ENCODE peak calls at places on chromosomes 1 and 21, in five cellular contexts. T, G, A, X and P are unnamed samples. For H3K4me1, the result is how much of the 10 kb centered on the place peaks cover.

GRCh38 chr1:153490272-153491051 is 30.0 kb upstream of the S100A7 start:
- DNase-seq in T (no peak), G (peak), A (peak), X (peak), P (peak)

GRCh38 chr1:94690033-94690712 is 130.0 kb upstream of the SLC44A3 start:
- DNase-seq in T (no peak), G (peak), A (no peak), X (no peak), P (no peak)

GRCh38 chr21:41431788-41432548 is 5.9 kb downstream of the MX1 start:
- DNase-seq in T (no peak), G (no peak), A (no peak), X (no peak), P (no peak)

GRCh38 chr1:30778156-30778978 is 20.8 kb upstream of the LAPTM5 start:
- DNase-seq in T (no peak), G (peak), A (no peak), X (peak), P (no peak)

GRCh38 chr1:149997585-149998262 is 12.8 kb downstream of the OTUD7B start:
- DNase-seq in T (no peak), G (no peak), A (no peak), X (no peak), P (no peak)

GRCh38 chr1:207298666-207299065 is 22.8 kb upstream of the CD55 start:
- DNase-seq in T (no peak), G (peak), A (no peak), X (no peak), P (no peak)

GRCh38 chr1:70627910-70628309 is 216.8 kb downstream of the CTH start:
- DNase-seq in T (no peak), G (peak), A (no peak), X (no peak), P (no peak)

GRCh38 chr1:53619811-53620619 is 118.9 kb downstream of the GLIS1 start:
- DNase-seq in T (no peak), G (peak), A (no peak), X (peak), P (no peak)

GRCh38 chr1:46489169-46489637 is 433 bp upstream of the DMBX1 start:
- DNase-seq in T (no peak), G (no peak), A (no peak), X (no peak), P (no peak)

GRCh38 chr1:204092632-204093420 is 19.9 kb downstream of the SOX13 start:
- DNase-seq in T (no peak), G (no peak), A (no peak), X (no peak), P (no peak)

GRCh38 chr1:238406098-238406497 is 515.4 kb upstream of the ZP4 start:
- DNase-seq in T (no peak), G (no peak), A (no peak), X (no peak), P (no peak)

GRCh38 chr1:106049595-106049994 is 1006.9 kb upstream of the PRMT6 start:
- DNase-seq in T (no peak), G (no peak), A (no peak), X (no peak), P (no peak)

GRCh38 chr1:41380979-41381690 is 19.9 kb downstream of the FOXO6 start:
- DNase-seq in T (no peak), G (peak), A (peak), X (peak), P (peak)

GRCh38 chr1:110734146-110734680 is 59.5 kb upstream of the KCNA3 start:
- DNase-seq in T (no peak), G (no peak), A (no peak), X (no peak), P (no peak)

GRCh38 chr1:117605164-117605810 is 561 bp upstream of the TENT5C start:
- DNase-seq in T (no peak), G (peak), A (no peak), X (peak), P (peak)

GRCh38 chr1:216290074-216290473 is 133.2 kb downstream of the USH2A start:
- DNase-seq in T (no peak), G (no peak), A (no peak), X (no peak), P (no peak)

GRCh38 chr1:23843644-23844043 is 18.4 kb upstream of the HMGCL start:
- DNase-seq in T (no peak), G (no peak), A (no peak), X (no peak), P (no peak)

GRCh38 chr21:33403128-33403785 is at the start of gene IFNGR2:
- DNase-seq in T (peak), G (peak), A (peak), X (peak), P (peak)

GRCh38 chr1:212975607-212975918 is 25.2 kb downstream of the VASH2 start:
- DNase-seq in T (no peak), G (peak), A (no peak), X (no peak), P (no peak)

GRCh38 chr1:212976586-212976985 is 26.2 kb downstream of the VASH2 start:
- DNase-seq in T (no peak), G (no peak), A (no peak), X (peak), P (no peak)

GRCh38 chr1:212980123-212980800 is 29.9 kb downstream of the VASH2 start:
- DNase-seq in T (no peak), G (peak), A (peak), X (no peak), P (peak)

GRCh38 chr1:212979340-212980122 is 29.2 kb downstream of the VASH2 start:
- DNase-seq in T (no peak), G (no peak), A (no peak), X (no peak), P (no peak)

GRCh38 chr1:212977781-212978645 is 27.7 kb downstream of the VASH2 start:
- DNase-seq in T (no peak), G (no peak), A (no peak), X (peak), P (no peak)
- H3K27ac ChIP-seq in T (no peak), G (no peak), A (no peak), X (no peak), P (no peak)

GRCh38 chr1:34795916-34796315 is 3.1 kb downstream of the GJA4 start:
- DNase-seq in T (no peak), G (no peak), A (no peak), X (no peak), P (no peak)

GRCh38 chr1:34792868-34793727 is at the start of gene GJA4:
- DNase-seq in T (no peak), G (no peak), A (no peak), X (no peak), P (peak)

GRCh38 chr1:34792424-34792823 is 375 bp upstream of the GJA4 start:
- DNase-seq in T (no peak), G (no peak), A (no peak), X (no peak), P (no peak)

GRCh38 chr1:34794790-34795180 is 2.0 kb downstream of the GJA4 start:
- DNase-seq in T (no peak), G (no peak), A (no peak), X (no peak), P (no peak)

DNA sequence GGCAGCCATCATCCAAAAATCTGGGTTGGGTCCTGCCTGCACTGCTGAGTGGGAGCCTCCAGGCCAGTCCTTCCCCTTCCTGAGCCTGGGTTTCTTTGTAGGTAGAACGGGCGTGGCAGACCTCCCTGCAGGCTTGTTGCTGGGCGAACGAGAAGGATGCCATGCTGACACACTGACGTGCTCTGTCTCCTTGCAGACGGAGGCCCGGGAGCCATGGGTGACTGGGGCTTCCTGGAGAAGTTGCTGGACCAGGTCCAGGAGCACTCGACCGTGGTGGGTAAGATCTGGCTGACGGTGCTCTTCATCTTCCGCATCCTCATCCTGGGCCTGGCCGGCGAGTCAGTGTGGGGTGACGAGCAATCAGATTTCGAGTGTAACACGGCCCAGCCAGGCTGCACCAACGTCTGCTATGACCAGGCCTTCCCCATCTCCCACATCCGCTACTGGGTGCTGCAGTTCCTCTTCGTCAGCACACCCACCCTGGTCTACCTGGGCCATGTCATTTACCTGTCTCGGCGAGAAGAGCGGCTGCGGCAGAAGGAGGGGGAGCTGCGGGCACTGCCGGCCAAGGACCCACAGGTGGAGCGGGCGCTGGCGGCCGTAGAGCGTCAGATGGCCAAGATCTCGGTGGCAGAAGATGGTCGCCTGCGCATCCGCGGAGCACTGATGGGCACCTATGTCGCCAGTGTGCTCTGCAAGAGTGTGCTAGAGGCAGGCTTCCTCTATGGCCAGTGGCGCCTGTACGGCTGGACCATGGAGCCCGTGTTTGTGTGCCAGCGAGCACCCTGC is 1.4 kb downstream of the GJA4 start:
- DNase-seq in T (no peak), G (no peak), A (no peak), X (no peak), P (no peak)
- H3K4me1 ChIP-seq in T (under half), G (under half), A (under half), X (under half), P (under half)

GRCh38 chr1:173448945-173449344 is 28.2 kb upstream of the PRDX6 start:
- DNase-seq in T (no peak), G (no peak), A (no peak), X (no peak), P (no peak)

GRCh38 chr1:173445656-173446055 is 31.5 kb upstream of the PRDX6 start:
- DNase-seq in T (no peak), G (no peak), A (no peak), X (no peak), P (no peak)

GRCh38 chr1:173444757-173445156 is 32.4 kb upstream of the PRDX6 start:
- DNase-seq in T (no peak), G (no peak), A (no peak), X (no peak), P (no peak)

GRCh38 chr1:173447224-173447623 is 29.9 kb upstream of the PRDX6 start:
- DNase-seq in T (no peak), G (no peak), A (no peak), X (no peak), P (no peak)

GRCh38 chr1:173445164-173445563 is 32.0 kb upstream of the PRDX6 start:
- DNase-seq in T (no peak), G (no peak), A (no peak), X (no peak), P (no peak)
- H3K27ac ChIP-seq in T (no peak), G (no peak), A (no peak), X (no peak), P (no peak)

DNA sequence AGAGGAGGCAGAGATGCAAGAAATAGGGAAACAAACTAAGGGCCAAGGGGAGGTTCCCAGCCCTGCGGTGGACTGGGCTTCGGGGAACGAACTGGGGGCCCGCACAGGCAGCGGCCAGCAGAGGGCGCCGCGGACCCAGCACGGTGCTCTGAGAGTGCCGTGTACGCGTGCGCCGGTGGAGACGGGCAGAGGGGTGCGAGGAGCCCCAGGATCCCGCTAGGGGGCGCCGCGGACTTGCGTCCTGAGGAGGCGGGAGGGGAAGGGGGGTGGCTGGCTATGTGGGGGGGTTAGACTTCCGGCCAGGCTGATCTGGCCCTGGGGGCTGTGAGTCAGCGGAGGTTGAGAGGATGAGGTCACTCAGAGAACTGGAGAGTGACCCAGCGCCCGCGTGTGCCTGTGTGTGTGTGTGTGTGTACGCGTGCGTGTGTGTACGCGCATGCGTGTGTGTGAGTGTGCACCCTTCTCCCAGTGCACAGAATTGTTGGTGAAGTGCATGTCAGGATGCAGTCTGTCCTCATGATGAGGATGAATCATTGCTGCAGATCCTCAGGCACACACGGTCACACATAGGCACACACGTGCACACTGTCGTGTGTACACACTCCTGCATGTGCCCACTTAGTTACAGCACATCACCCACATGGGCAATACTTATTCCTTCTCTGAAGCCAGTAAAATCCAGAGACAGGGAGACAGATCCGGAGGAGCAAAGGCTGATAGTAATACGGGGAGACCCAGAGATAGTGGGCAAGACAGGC is 17.0 kb downstream of the NES start:
- DNase-seq in T (peak), G (peak), A (peak), X (peak), P (peak)
- H3K4me1 ChIP-seq in T (under half), G (half or more), A (half or more), X (half or more), P (half or more)

GRCh38 chr1:40044065-40044575 is 3.6 kb downstream of the CAP1 start:
- DNase-seq in T (no peak), G (peak), A (no peak), X (no peak), P (no peak)
- H3K27ac ChIP-seq in T (peak), G (peak), A (no peak), X (no peak), P (no peak)